ENCODE peak calls at places on chromosomes 3 and 15, in ten cellular contexts. O is A549, J is brain microvascular endothelial cell, Z is tibial nerve, H is GM12878, P is fibroblast of lung, S is tibial artery, E is neural progenitor cell, L is small intestine, B is psoas muscle. R is an unnamed sample.

GRCh38 chr3:189267981-189268613 is 96.3 kb downstream of the TPRG1 start:
- DNase-seq in O (peak; percentile 77), J (no peak), Z (no peak), H (no peak), P (peak; percentile 38), S (no peak), E (peak; percentile 10), L (no peak), B (no peak), R (no peak)

GRCh38 chr3:178474526-178474925 is 61.7 kb upstream of the KCNMB2 start:
- DNase-seq in O (no peak), J (no peak), Z (no peak), H (no peak), P (no peak), S (no peak), E (no peak), L (no peak), B (no peak), R (no peak)

GRCh38 chr15:63090502-63091286 is 31.0 kb upstream of the LACTB start:
- DNase-seq in O (no peak), J (no peak), Z (no peak), H (no peak), P (no peak), S (no peak), E (no peak), L (no peak), B (no peak), R (no peak)

GRCh38 chr15:65460948-65461347 is 38.2 kb upstream of the IGDCC4 start:
- DNase-seq in O (no peak), J (peak; percentile 30), Z (no peak), H (no peak), P (peak; percentile 49), S (no peak), E (no peak), L (no peak), B (no peak), R (no peak)

GRCh38 chr15:60932051-60932915 is 296.8 kb downstream of the RORA start:
- DNase-seq in O (peak; percentile 58), J (no peak), Z (no peak), H (no peak), P (peak; percentile 80), S (peak; percentile 72), E (no peak), L (no peak), B (peak; percentile 79), R (peak; percentile 42)

GRCh38 chr3:194075802-194076460 is 60.0 kb upstream of the HES1 start:
- DNase-seq in O (peak; percentile 78), J (no peak), Z (no peak), H (no peak), P (no peak), S (no peak), E (peak; percentile 31), L (no peak), B (no peak), R (no peak)

GRCh38 chr3:184016820-184017671 is 638 bp downstream of the ABCC5 start:
- DNase-seq in O (peak; percentile 56), J (no peak), Z (peak; percentile 20), H (no peak), P (peak; percentile 32), S (peak; percentile 73), E (peak; percentile 78), L (peak; percentile 64), B (peak; percentile 73), R (no peak)

GRCh38 chr3:38566215-38566528 is 70.0 kb downstream of the EXOG start:
- DNase-seq in O (no peak), J (no peak), Z (no peak), H (no peak), P (no peak), S (peak; percentile 39), E (no peak), L (no peak), B (no peak), R (no peak)

GRCh38 chr3:10090181-10090580 is 17.9 kb downstream of the FANCD2OS start:
- DNase-seq in O (peak; percentile 44), J (no peak), Z (no peak), H (no peak), P (no peak), S (no peak), E (no peak), L (peak; percentile 72), B (no peak), R (no peak)

GRCh38 chr15:87213646-87214045 is 1042.9 kb downstream of the NTRK3 start:
- DNase-seq in O (no peak), J (no peak), Z (peak; percentile 65), H (no peak), P (no peak), S (no peak), E (peak; percentile 36), L (no peak), B (peak; percentile 23), R (no peak)

GRCh38 chr3:30439451-30440053 is 166.8 kb upstream of the TGFBR2 start:
- DNase-seq in O (no peak), J (no peak), Z (no peak), H (no peak), P (no peak), S (no peak), E (no peak), L (no peak), B (no peak), R (no peak)

GRCh38 chr3:140421884-140422283 is 256.0 kb upstream of the TRIM42 start:
- DNase-seq in O (no peak), J (no peak), Z (no peak), H (no peak), P (no peak), S (no peak), E (no peak), L (no peak), B (no peak), R (no peak)

GRCh38 chr15:89122532-89123525 is 34.6 kb downstream of the ABHD2 start:
- DNase-seq in O (no peak), J (no peak), Z (no peak), H (no peak), P (peak; percentile 83), S (peak; percentile 25), E (no peak), L (no peak), B (no peak), R (no peak)
- H3K27ac ChIP-seq in O (peak overlapping the region; percentile 95), J (no peak overlapping the region), Z (peak overlapping the region; percentile 87), H (no peak overlapping the region), P (no peak overlapping the region), S (peak overlapping the region; percentile 98), E (no peak overlapping the region), L (no peak overlapping the region), B (no peak overlapping the region), R (peak overlapping the region; percentile 95)

GRCh38 chr15:74770211-74770892 is 11.5 kb upstream of the CSK start:
- DNase-seq in O (no peak), J (no peak), Z (no peak), H (no peak), P (no peak), S (no peak), E (no peak), L (no peak), B (no peak), R (no peak)
- H3K27ac ChIP-seq in O (no peak overlapping the region), J (no peak overlapping the region), Z (no peak overlapping the region), H (no peak overlapping the region), P (no peak overlapping the region), S (no peak overlapping the region), E (no peak overlapping the region), L (no peak overlapping the region), B (no peak overlapping the region), R (no peak overlapping the region)

DNA sequence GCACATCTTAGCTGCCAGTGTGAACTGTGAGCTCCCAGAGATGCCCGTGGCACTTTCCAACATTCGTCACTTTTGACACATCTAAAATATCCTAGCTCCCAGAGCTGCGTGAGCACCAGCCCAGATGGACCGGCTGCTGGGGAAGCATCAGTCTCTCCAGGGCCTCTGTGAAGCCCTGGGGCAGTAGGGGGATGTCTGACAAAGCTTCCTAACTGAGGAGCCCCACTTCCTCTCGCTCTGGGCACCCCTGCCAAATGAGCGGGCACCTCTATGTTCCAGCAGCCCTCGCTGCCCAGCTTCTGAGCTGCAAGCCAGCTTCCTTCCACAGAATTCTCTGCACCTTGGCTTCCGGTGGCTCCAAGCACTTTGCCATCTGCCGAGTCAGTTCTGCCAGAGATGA is 91.1 kb downstream of the LIPC start:
- DNase-seq in O (no peak), J (no peak), Z (no peak), H (no peak), P (no peak), S (no peak), E (no peak), L (no peak), B (no peak), R (no peak)
- H3K27ac ChIP-seq in O (peak overlapping the region; percentile 66), J (no peak overlapping the region), Z (peak overlapping the region; percentile 76), H (no peak overlapping the region), P (no peak overlapping the region), S (peak overlapping the region; percentile 68), E (no peak overlapping the region), L (no peak overlapping the region), B (no peak overlapping the region), R (peak overlapping the region; percentile 68)

DNA sequence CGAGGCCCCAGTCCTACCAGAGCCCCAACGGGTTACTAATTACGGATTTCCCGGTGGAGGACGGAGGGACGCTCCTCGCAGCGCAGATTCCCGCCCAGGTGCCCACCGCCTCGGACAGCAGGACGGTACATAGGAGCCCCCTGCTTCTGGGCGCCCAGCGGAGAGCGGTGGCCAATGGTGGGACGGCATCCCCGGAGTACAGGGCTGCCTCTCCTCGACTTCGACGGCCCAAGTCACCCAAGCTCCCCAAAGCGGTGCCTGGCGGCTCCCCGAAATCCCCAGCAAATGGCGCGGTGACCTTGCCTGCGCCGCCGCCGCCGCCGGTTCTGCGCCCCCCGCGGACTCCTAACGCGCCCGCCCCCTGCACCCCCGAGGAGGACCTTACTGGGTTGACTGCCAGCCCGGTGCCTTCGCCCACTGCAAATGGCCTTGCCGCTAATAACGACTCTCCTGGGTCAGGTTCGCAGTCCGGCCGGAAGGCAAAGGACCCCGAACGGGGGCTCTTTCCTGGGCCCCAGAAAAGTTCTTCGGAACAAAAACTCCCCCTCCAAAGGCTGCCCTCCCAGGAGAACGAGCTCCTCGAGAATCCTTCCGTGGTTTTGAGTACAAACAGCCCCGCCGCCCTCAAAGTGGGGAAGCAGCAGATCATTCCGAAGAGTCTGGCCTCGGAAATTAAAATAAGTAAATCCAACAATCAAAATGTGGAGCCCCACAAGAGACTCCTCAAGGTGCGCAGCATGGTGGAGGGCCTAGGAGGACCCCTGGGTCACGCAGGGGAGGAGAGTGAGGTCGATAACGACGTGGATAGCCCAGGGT is 1.1 kb downstream of the ARHGEF26 start:
- DNase-seq in O (peak; percentile 20), J (no peak), Z (no peak), H (no peak), P (no peak), S (peak; percentile 67), E (peak; percentile 56), L (no peak), B (peak; percentile 17), R (no peak)
- H3K27ac ChIP-seq in O (peak overlapping the region; percentile 87), J (no peak overlapping the region), Z (peak overlapping the region; percentile 79), H (no peak overlapping the region), P (peak overlapping the region; percentile 46), S (peak overlapping the region; percentile 67), E (no peak overlapping the region), L (peak overlapping the region; percentile 50), B (no peak overlapping the region), R (peak overlapping the region; percentile 59)

GRCh38 chr15:80507638-80508316 is 103.6 kb downstream of the ARNT2 start:
- DNase-seq in O (no peak), J (peak; percentile 26), Z (no peak), H (no peak), P (peak; percentile 95), S (no peak), E (no peak), L (no peak), B (no peak), R (no peak)
- H3K27ac ChIP-seq in O (peak overlapping the region; percentile 29), J (no peak overlapping the region), Z (no peak overlapping the region), H (no peak overlapping the region), P (peak overlapping the region; percentile 87), S (no peak overlapping the region), E (no peak overlapping the region), L (no peak overlapping the region), B (no peak overlapping the region), R (no peak overlapping the region)